ENCODE peak calls at places on chromosomes 5 and 9, in six cellular contexts. One of them, this sample, is unnamed.

GRCh38 chr5:141672856-141673813 is 8.9 kb downstream of the ARAP3 start:
- DNase-seq in HFF-Myc: no peak
- DNase-seq in T-cell: no peak
- DNase-seq in stimulated activated CD4-positive, alpha-beta T cell treated with anti-CD3 and anti-CD28 coated beads, Interleukin-12 subunit alpha, Interleukin-12 subunit beta, amount 100 ng/mL, for 24 hours: no peak
- DNase-seq in MCF 10A: no peak
- DNase-seq in AG10803: no peak
- DNase-seq in this sample: no peak

GRCh38 chr9:87513171-87513570 is 15.5 kb downstream of the DAPK1 start:
- DNase-seq in MCF 10A: no peak
- DNase-seq in HFF-Myc: no peak
- DNase-seq in T-cell: no peak
- DNase-seq in stimulated activated CD4-positive, alpha-beta T cell treated with anti-CD3 and anti-CD28 coated beads, Interleukin-12 subunit alpha, Interleukin-12 subunit beta, amount 100 ng/mL, for 24 hours: no peak
- DNase-seq in AG10803: no peak
- DNase-seq in this sample: no peak

GRCh38 chr5:61884242-61884855 is 421.7 kb upstream of the KIF2A start:
- DNase-seq in HFF-Myc: no peak
- DNase-seq in AG10803: no peak
- DNase-seq in stimulated activated CD4-positive, alpha-beta T cell treated with anti-CD3 and anti-CD28 coated beads, Interleukin-12 subunit alpha, Interleukin-12 subunit beta, amount 100 ng/mL, for 24 hours: no peak
- DNase-seq in MCF 10A: no peak
- DNase-seq in T-cell: no peak
- DNase-seq in this sample: no peak

GRCh38 chr5:31935702-31936347 is 238.3 kb downstream of the GOLPH3 start:
- DNase-seq in MCF 10A: peak; percentile 90
- DNase-seq in HFF-Myc: no peak
- DNase-seq in AG10803: no peak
- DNase-seq in T-cell: no peak
- DNase-seq in stimulated activated CD4-positive, alpha-beta T cell treated with anti-CD3 and anti-CD28 coated beads, Interleukin-12 subunit alpha, Interleukin-12 subunit beta, amount 100 ng/mL, for 24 hours: no peak
- DNase-seq in this sample: peak; percentile 58

GRCh38 chr9:114203410-114204140 is 48.2 kb downstream of the COL27A1 start:
- DNase-seq in HFF-Myc: no peak
- DNase-seq in stimulated activated CD4-positive, alpha-beta T cell treated with anti-CD3 and anti-CD28 coated beads, Interleukin-12 subunit alpha, Interleukin-12 subunit beta, amount 100 ng/mL, for 24 hours: no peak
- DNase-seq in MCF 10A: no peak
- DNase-seq in AG10803: peak; percentile 21
- DNase-seq in T-cell: no peak
- DNase-seq in this sample: no peak

GRCh38 chr9:18920141-18920611 is 112.8 kb downstream of the SAXO1 start:
- DNase-seq in stimulated activated CD4-positive, alpha-beta T cell treated with anti-CD3 and anti-CD28 coated beads, Interleukin-12 subunit alpha, Interleukin-12 subunit beta, amount 100 ng/mL, for 24 hours: no peak
- DNase-seq in AG10803: peak; percentile 62
- DNase-seq in T-cell: no peak
- DNase-seq in HFF-Myc: no peak
- DNase-seq in MCF 10A: no peak
- DNase-seq in this sample: no peak

GRCh38 chr5:178240341-178240741 is 7.7 kb upstream of the PHYKPL start:
- DNase-seq in HFF-Myc: no peak
- DNase-seq in AG10803: no peak
- DNase-seq in MCF 10A: no peak
- DNase-seq in stimulated activated CD4-positive, alpha-beta T cell treated with anti-CD3 and anti-CD28 coated beads, Interleukin-12 subunit alpha, Interleukin-12 subunit beta, amount 100 ng/mL, for 24 hours: no peak
- DNase-seq in T-cell: no peak
- DNase-seq in this sample: no peak

GRCh38 chr5:127758884-127759283 is 55.7 kb downstream of the CCDC192 start:
- DNase-seq in AG10803: peak; percentile 11
- DNase-seq in MCF 10A: peak; percentile 11
- DNase-seq in T-cell: no peak
- DNase-seq in stimulated activated CD4-positive, alpha-beta T cell treated with anti-CD3 and anti-CD28 coated beads, Interleukin-12 subunit alpha, Interleukin-12 subunit beta, amount 100 ng/mL, for 24 hours: no peak
- DNase-seq in HFF-Myc: no peak
- DNase-seq in this sample: no peak

GRCh38 chr9:6584881-6585597 is 60.5 kb downstream of the GLDC start:
- DNase-seq in T-cell: no peak
- DNase-seq in MCF 10A: peak; percentile 40
- DNase-seq in stimulated activated CD4-positive, alpha-beta T cell treated with anti-CD3 and anti-CD28 coated beads, Interleukin-12 subunit alpha, Interleukin-12 subunit beta, amount 100 ng/mL, for 24 hours: no peak
- DNase-seq in AG10803: peak; percentile 44
- DNase-seq in HFF-Myc: no peak
- DNase-seq in this sample: peak; percentile 60

GRCh38 chr5:144549580-144549979 is 378.9 kb downstream of the KCTD16 start:
- DNase-seq in T-cell: no peak
- DNase-seq in AG10803: peak; percentile 68
- DNase-seq in MCF 10A: peak; percentile 91
- DNase-seq in stimulated activated CD4-positive, alpha-beta T cell treated with anti-CD3 and anti-CD28 coated beads, Interleukin-12 subunit alpha, Interleukin-12 subunit beta, amount 100 ng/mL, for 24 hours: no peak
- DNase-seq in HFF-Myc: no peak
- DNase-seq in this sample: peak; percentile 22

GRCh38 chr9:130561056-130561455 is 18.3 kb upstream of the FUBP3 start:
- DNase-seq in T-cell: no peak
- DNase-seq in AG10803: no peak
- DNase-seq in MCF 10A: peak; percentile 82
- DNase-seq in HFF-Myc: no peak
- DNase-seq in stimulated activated CD4-positive, alpha-beta T cell treated with anti-CD3 and anti-CD28 coated beads, Interleukin-12 subunit alpha, Interleukin-12 subunit beta, amount 100 ng/mL, for 24 hours: no peak
- DNase-seq in this sample: no peak

GRCh38 chr5:174348582-174348981 is 303.1 kb downstream of the NSG2 start:
- DNase-seq in AG10803: no peak
- DNase-seq in stimulated activated CD4-positive, alpha-beta T cell treated with anti-CD3 and anti-CD28 coated beads, Interleukin-12 subunit alpha, Interleukin-12 subunit beta, amount 100 ng/mL, for 24 hours: no peak
- DNase-seq in HFF-Myc: no peak
- DNase-seq in MCF 10A: no peak
- DNase-seq in T-cell: no peak
- DNase-seq in this sample: peak; percentile 60

GRCh38 chr5:178519155-178519554 is 71.0 kb downstream of the COL23A1 start:
- DNase-seq in HFF-Myc: no peak
- DNase-seq in MCF 10A: no peak
- DNase-seq in AG10803: no peak
- DNase-seq in stimulated activated CD4-positive, alpha-beta T cell treated with anti-CD3 and anti-CD28 coated beads, Interleukin-12 subunit alpha, Interleukin-12 subunit beta, amount 100 ng/mL, for 24 hours: no peak
- DNase-seq in T-cell: no peak
- DNase-seq in this sample: no peak

GRCh38 chr5:66864240-66864884 is 268.2 kb downstream of the MAST4 start:
- DNase-seq in stimulated activated CD4-positive, alpha-beta T cell treated with anti-CD3 and anti-CD28 coated beads, Interleukin-12 subunit alpha, Interleukin-12 subunit beta, amount 100 ng/mL, for 24 hours: no peak
- DNase-seq in HFF-Myc: peak; percentile 19
- DNase-seq in MCF 10A: peak; percentile 55
- DNase-seq in T-cell: no peak
- DNase-seq in AG10803: peak; percentile 60
- DNase-seq in this sample: no peak

GRCh38 chr5:179379321-179379890 is 34.1 kb upstream of the ADAMTS2 start:
- DNase-seq in T-cell: no peak
- DNase-seq in AG10803: no peak
- DNase-seq in stimulated activated CD4-positive, alpha-beta T cell treated with anti-CD3 and anti-CD28 coated beads, Interleukin-12 subunit alpha, Interleukin-12 subunit beta, amount 100 ng/mL, for 24 hours: no peak
- DNase-seq in HFF-Myc: no peak
- DNase-seq in MCF 10A: no peak
- DNase-seq in this sample: no peak